ENCODE peak calls at places on chromosomes 6 and 20, in six cellular contexts. F is right atrium auricular region, S is DND-41, L is colonic mucosa, Z is right lobe of liver, M is aorta. J is an unnamed sample. For H3K27me3, the result is how much of the 10 kb centered on the place peaks cover.

GRCh38 chr20:23008673-23009072 is 26.4 kb upstream of the SSTR4 start:
- DNase-seq in F (no peak), S (no peak), L (no peak), Z (no peak), M (no peak), J (no peak)

GRCh38 chr20:38152175-38153010 is 12.7 kb downstream of the TGM2 start:
- DNase-seq in F (peak), S (no peak), L (peak), Z (peak), M (peak), J (peak)

GRCh38 chr20:37680420-37680819 is 13.4 kb upstream of the CTNNBL1 start:
- DNase-seq in F (no peak), S (no peak), L (no peak), Z (no peak), M (no peak), J (no peak)

GRCh38 chr6:91435630-91436029 is 848.8 kb upstream of the MAP3K7 start:
- DNase-seq in F (no peak), S (no peak), L (no peak), Z (no peak), M (no peak), J (no peak)

GRCh38 chr6:36933102-36933501 is 21.4 kb upstream of the PI16 start:
- DNase-seq in F (no peak), S (no peak), L (no peak), Z (no peak), M (no peak), J (peak)

GRCh38 chr6:116144590-116144989 is 18.7 kb upstream of the COL10A1 start:
- DNase-seq in F (no peak), S (no peak), L (no peak), Z (no peak), M (no peak), J (peak)

GRCh38 chr6:40159865-40160264 is 225.6 kb upstream of the MOCS1 start:
- DNase-seq in F (no peak), S (no peak), L (no peak), Z (no peak), M (no peak), J (no peak)

GRCh38 chr20:5205348-5206210 is 78.8 kb downstream of the CDS2 start:
- DNase-seq in F (peak), S (peak), L (peak), Z (peak), M (peak), J (peak)

GRCh38 chr6:39686980-39687379 is 38.2 kb downstream of the KIF6 start:
- DNase-seq in F (no peak), S (no peak), L (no peak), Z (no peak), M (no peak), J (no peak)

GRCh38 chr6:15387118-15387517 is 141.2 kb downstream of the JARID2 start:
- DNase-seq in F (no peak), S (no peak), L (no peak), Z (no peak), M (no peak), J (no peak)

GRCh38 chr6:35511183-35511941 is 1.3 kb downstream of the TULP1 start:
- DNase-seq in F (no peak), S (no peak), L (no peak), Z (no peak), M (no peak), J (no peak)
- H3K27ac ChIP-seq in F (no peak), S (no peak), L (no peak), Z (no peak), M (no peak), J (no peak)

DNA sequence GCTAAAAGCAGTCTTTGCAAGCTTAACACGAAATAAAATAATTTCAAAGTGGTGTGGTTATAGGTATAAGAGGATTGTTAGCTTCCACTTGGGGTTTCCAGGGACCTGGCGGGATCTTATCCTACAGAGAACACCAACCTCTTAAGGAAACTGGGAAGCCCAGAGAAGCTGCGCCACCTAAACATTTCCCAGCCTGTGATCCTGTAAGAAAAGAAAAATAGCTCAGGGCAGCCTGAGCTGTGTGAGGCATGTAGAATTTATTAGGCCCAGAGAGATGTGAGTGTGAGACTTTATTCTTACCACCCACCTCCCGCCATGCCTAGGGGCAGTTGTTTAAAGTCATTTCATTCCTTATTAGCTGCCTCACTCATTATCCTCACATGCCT is 54.1 kb downstream of the CCN2 start:
- DNase-seq in F (no peak), S (no peak), L (no peak), Z (no peak), M (no peak), J (no peak)
- H3K27me3 ChIP-seq in F (under half), S (under half), L (under half), Z (under half), M (under half), J (under half)

GRCh38 chr6:154039231-154039842 is at the start of gene OPRM1:
- DNase-seq in F (no peak), S (peak), L (no peak), Z (no peak), M (peak), J (no peak)

GRCh38 chr6:154041001-154041400 is 2.0 kb downstream of the OPRM1 start:
- DNase-seq in F (no peak), S (no peak), L (no peak), Z (no peak), M (no peak), J (no peak)
- H3K4me3 ChIP-seq in F (no peak), S (no peak), L (no peak), Z (no peak), M (no peak), J (no peak)

GRCh38 chr20:63697868-63698545 is 1.6 kb downstream of the TNFRSF6B start:
- DNase-seq in F (no peak), S (no peak), L (no peak), Z (peak), M (peak), J (no peak)
- H3K27ac ChIP-seq in F (peak), S (no peak), L (peak), Z (no peak), M (no peak), J (no peak)